ENCODE peak calls at places on chromosomes 11 and 22, in six cellular contexts. P, A, Z, W, K and S are unnamed samples.

GRCh38 chr11:100240051-100240450 is 447.0 kb upstream of the ARHGAP42 start:
- DNase-seq in P (no peak), W (no peak), Z (no peak), K (no peak), A (no peak), S (no peak)

GRCh38 chr11:109914038-109914437 is 179.2 kb upstream of the ZC3H12C start:
- DNase-seq in K (no peak), Z (no peak), A (no peak), P (no peak), W (no peak), S (no peak)

GRCh38 chr22:38028344-38029130 is 28.7 kb upstream of the PICK1 start:
- DNase-seq in P (no peak), K (no peak), A (no peak), W (no peak), Z (no peak), S (no peak)

GRCh38 chr22:49554296-49554625 is 273.4 kb downstream of the BRD1 start:
- DNase-seq in K (no peak), W (no peak), A (no peak), Z (no peak), P (no peak), S (no peak)

GRCh38 chr11:4511846-4512245 is 29.4 kb downstream of the OR52K1 start:
- DNase-seq in K (no peak), W (no peak), Z (no peak), A (no peak), P (no peak), S (peak)

GRCh38 chr22:32342977-32343376 is 14.7 kb upstream of the RFPL3 start:
- DNase-seq in W (no peak), P (no peak), Z (no peak), K (no peak), A (no peak), S (no peak)

GRCh38 chr22:46085831-46086576 is 64.3 kb upstream of the PPARA start:
- DNase-seq in P (no peak), A (peak), W (no peak), Z (no peak), K (peak), S (peak)

GRCh38 chr11:12272821-12273617 is 104.4 kb upstream of the PARVA start:
- DNase-seq in A (peak), P (no peak), W (peak), K (no peak), Z (no peak), S (no peak)

GRCh38 chr22:50506611-50507420 is 686 bp downstream of the LMF2 start:
- DNase-seq in K (no peak), P (peak), W (no peak), Z (no peak), A (no peak), S (no peak)

GRCh38 chr11:77823775-77824174 is 2.8 kb downstream of the AAMDC start:
- DNase-seq in W (no peak), Z (no peak), A (peak), P (no peak), K (peak), S (no peak)

GRCh38 chr22:23281406-23282088 is 101.2 kb downstream of the BCR start:
- DNase-seq in W (peak), P (peak), A (peak), K (peak), Z (peak), S (no peak)

GRCh38 chr11:34214961-34215805 is 109.8 kb downstream of the NAT10 start:
- DNase-seq in P (no peak), Z (no peak), K (no peak), W (peak), A (peak), S (no peak)

GRCh38 chr11:67400942-67401494 is 640 bp downstream of the PPP1CA start:
- DNase-seq in W (no peak), A (no peak), Z (peak), P (no peak), K (peak), S (no peak)

GRCh38 chr11:58913685-58914084 is 25.6 kb upstream of the GLYATL1 start:
- DNase-seq in A (no peak), W (no peak), P (no peak), Z (no peak), K (no peak), S (no peak)

GRCh38 chr22:44947029-44947428 is 62.8 kb downstream of the PHF21B start:
- DNase-seq in P (no peak), K (no peak), A (no peak), W (no peak), Z (no peak), S (no peak)

GRCh38 chr11:12086271-12087074 is 23.9 kb upstream of the MICAL2 start:
- DNase-seq in W (peak), K (peak), A (peak), Z (no peak), P (no peak), S (peak)

GRCh38 chr11:8841899-8842298 is 69.1 kb upstream of the AKIP1 start:
- DNase-seq in K (peak), Z (no peak), A (peak), P (no peak), W (no peak), S (no peak)

GRCh38 chr11:110971110-110971509 is 258.9 kb upstream of the ARHGAP20 start:
- DNase-seq in A (peak), Z (no peak), P (no peak), W (peak), K (peak), S (no peak)

GRCh38 chr11:31246451-31247165 is 122.9 kb downstream of the DCDC1 start:
- DNase-seq in Z (no peak), W (no peak), P (no peak), A (no peak), K (peak), S (no peak)

GRCh38 chr11:29012507-29012906 is 904.3 kb downstream of the METTL15 start:
- DNase-seq in W (no peak), K (no peak), Z (no peak), A (no peak), P (no peak), S (no peak)

GRCh38 chr22:40703174-40703573 is 23.9 kb downstream of the MCHR1 start:
- DNase-seq in A (no peak), Z (no peak), W (no peak), K (no peak), P (peak), S (no peak)

GRCh38 chr11:82864268-82864667 is 36.0 kb downstream of the PRCP start:
- DNase-seq in A (peak), P (peak), K (peak), Z (peak), W (peak), S (peak)

GRCh38 chr11:125938418-125938817 is 7.4 kb upstream of the VSIG10L2 start:
- DNase-seq in W (no peak), A (no peak), K (no peak), Z (no peak), P (peak), S (no peak)

GRCh38 chr22:26893034-26893710 is 235.8 kb downstream of the MIAT start:
- DNase-seq in K (no peak), A (no peak), Z (no peak), P (no peak), W (no peak), S (no peak)

GRCh38 chr11:95459268-95460040 is 228.5 kb upstream of the SESN3 start:
- DNase-seq in W (no peak), Z (no peak), A (no peak), P (no peak), K (peak), S (no peak)

GRCh38 chr11:2584812-2585565 is 114.8 kb downstream of the KCNQ1OT1 start:
- DNase-seq in Z (no peak), A (no peak), K (no peak), P (no peak), W (no peak), S (no peak)

GRCh38 chr11:70068345-70068744 is 9.8 kb upstream of the ANO1 start:
- DNase-seq in A (no peak), W (no peak), Z (no peak), P (no peak), K (no peak), S (no peak)

GRCh38 chr11:106012744-106013143 is 9.3 kb downstream of the MSANTD4 start:
- DNase-seq in P (no peak), Z (no peak), W (peak), K (peak), A (peak), S (no peak)

GRCh38 chr11:12376259-12376971 is 956 bp upstream of the PARVA start:
- DNase-seq in Z (no peak), W (peak), K (peak), P (no peak), A (peak), S (no peak)

GRCh38 chr11:38988908-38989307 is 2390.9 kb upstream of the RAG2 start:
- DNase-seq in W (no peak), P (no peak), K (no peak), Z (no peak), A (no peak), S (no peak)
- TF ChIP-seq CTCF in W (no peak), P (no peak), K (no peak), Z (no peak), A (no peak), S (no peak)

GRCh38 chr22:48051796-48052620 is 1289.6 kb downstream of the TBC1D22A start:
- DNase-seq in Z (no peak), A (no peak), W (no peak), K (no peak), P (no peak), S (no peak)

GRCh38 chr22:48050836-48051235 is 1288.4 kb downstream of the TBC1D22A start:
- DNase-seq in K (no peak), P (no peak), A (no peak), W (no peak), Z (no peak), S (no peak)

GRCh38 chr22:48053973-48054372 is 1291.5 kb downstream of the TBC1D22A start:
- DNase-seq in A (no peak), K (no peak), W (no peak), Z (no peak), P (no peak), S (no peak)

GRCh38 chr22:48054596-48054995 is 1292.1 kb downstream of the TBC1D22A start:
- DNase-seq in Z (no peak), W (no peak), P (no peak), A (no peak), K (no peak), S (no peak)

DNA sequence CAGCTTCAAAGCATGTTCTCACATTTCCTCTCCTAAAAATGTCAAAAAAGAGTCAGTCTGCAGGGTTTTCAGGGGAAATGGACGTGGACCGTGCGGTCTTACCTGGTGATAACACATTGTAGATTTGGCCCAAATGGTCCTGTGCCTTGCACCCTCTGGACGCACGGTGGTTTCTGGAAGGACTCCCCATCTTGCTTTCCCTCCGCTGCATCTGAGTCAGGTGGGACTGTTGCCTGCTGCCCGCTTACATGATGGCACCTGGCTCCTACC is 1290.1 kb downstream of the TBC1D22A start:
- DNase-seq in Z (no peak), A (no peak), W (no peak), K (no peak), P (no peak), S (no peak)
- TF ChIP-seq CTCF in Z (no peak), A (no peak), W (no peak), K (no peak), P (no peak), S (no peak)

GRCh38 chr11:32451808-32452207 is 16.5 kb upstream of the WT1 start:
- DNase-seq in K (peak), Z (no peak), A (peak), P (no peak), W (no peak), S (no peak)

GRCh38 chr11:32450372-32450771 is 15.0 kb upstream of the WT1 start:
- DNase-seq in W (no peak), P (no peak), K (no peak), Z (no peak), A (no peak), S (no peak)

GRCh38 chr11:32447252-32447651 is 11.9 kb upstream of the WT1 start:
- DNase-seq in Z (no peak), W (no peak), K (no peak), P (no peak), A (no peak), S (no peak)

GRCh38 chr11:32446227-32446626 is 10.9 kb upstream of the WT1 start:
- DNase-seq in Z (no peak), P (no peak), K (no peak), W (no peak), A (peak), S (no peak)

GRCh38 chr11:32448232-32448631 is 12.9 kb upstream of the WT1 start:
- DNase-seq in Z (no peak), A (peak), W (no peak), P (peak), K (peak), S (no peak)
- TF ChIP-seq CTCF in Z (no peak), A (peak), W (peak), P (peak), K (peak), S (no peak)

GRCh38 chr11:90113541-90113940 is 20.9 kb upstream of the NAALAD2 start:
- DNase-seq in K (peak), A (peak), Z (no peak), W (no peak), P (no peak), S (no peak)
- TF ChIP-seq CTCF in K (peak), A (peak), Z (peak), W (peak), P (no peak), S (peak)

GRCh38 chr11:118634435-118635236 is 27.2 kb downstream of the PHLDB1 start:
- DNase-seq in A (peak), Z (no peak), W (no peak), P (no peak), K (peak), S (no peak)
- TF ChIP-seq CTCF in A (no peak), Z (no peak), W (no peak), P (no peak), K (peak), S (no peak)

DNA sequence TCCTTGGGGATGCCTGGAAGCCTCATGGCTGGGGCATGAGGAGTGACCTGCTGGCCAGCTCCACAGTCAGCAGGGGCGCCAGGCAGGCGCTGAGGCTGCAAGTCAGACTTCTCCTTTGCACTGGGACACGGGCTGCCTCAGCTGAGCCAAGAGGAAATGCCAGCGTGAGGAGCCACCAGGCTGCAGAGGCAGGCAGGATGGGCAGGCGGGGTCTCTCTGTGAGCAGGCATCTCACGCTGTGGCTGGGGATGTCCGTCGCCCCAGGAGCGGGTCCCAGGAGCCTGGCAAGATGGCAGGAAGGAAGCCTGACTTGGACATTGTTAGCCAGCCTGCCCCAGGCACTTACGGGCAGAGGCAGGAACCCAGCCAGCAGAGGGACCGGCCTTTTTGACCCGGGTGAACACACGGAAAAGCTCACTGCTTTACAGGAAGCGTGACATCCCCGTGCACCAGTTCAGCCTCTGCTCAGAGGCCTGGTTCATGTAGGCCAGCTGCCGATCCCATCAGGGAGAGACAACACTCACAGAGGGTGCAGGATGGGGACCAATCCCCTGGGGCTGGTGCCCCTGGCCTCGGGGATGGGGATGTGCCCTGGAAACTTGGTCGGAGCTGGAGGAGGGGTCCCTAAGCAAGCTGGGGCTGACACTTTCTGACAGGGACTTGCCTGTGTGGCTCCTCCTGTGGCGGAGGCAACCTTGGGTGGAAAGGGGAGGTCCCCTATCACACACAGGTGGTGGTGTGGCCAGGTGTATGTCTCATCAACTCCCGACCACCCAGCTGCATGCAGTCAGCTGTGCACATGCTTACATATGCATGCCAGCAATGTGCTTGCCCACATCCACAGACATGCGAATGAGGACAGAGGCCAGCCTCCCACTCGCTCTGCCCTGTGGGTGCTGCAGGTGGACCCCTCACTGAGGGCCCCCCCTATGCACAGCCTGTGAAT is 10.0 kb downstream of the GNB1L start:
- DNase-seq in A (peak), W (peak), K (peak), P (no peak), Z (no peak), S (peak)
- TF ChIP-seq CTCF in A (no peak), W (peak), K (no peak), P (no peak), Z (no peak), S (peak)

GRCh38 chr11:122910775-122911174 is 28.2 kb downstream of the JHY start:
- DNase-seq in Z (no peak), P (peak), K (peak), A (peak), W (peak), S (no peak)
- TF ChIP-seq CTCF in Z (no peak), P (peak), K (peak), A (peak), W (peak), S (peak)

GRCh38 chr11:65113839-65114238 is 2.2 kb downstream of the TM7SF2 start:
- DNase-seq in W (no peak), Z (no peak), K (no peak), P (no peak), A (no peak), S (no peak)

GRCh38 chr11:65111537-65112225 is at the start of gene TM7SF2:
- DNase-seq in Z (peak), A (peak), P (peak), W (peak), K (peak), S (peak)

GRCh38 chr11:65112226-65112550 is 516 bp downstream of the TM7SF2 start:
- DNase-seq in P (no peak), A (no peak), W (no peak), K (no peak), Z (no peak), S (no peak)

GRCh38 chr11:65113361-65113756 is 1.7 kb downstream of the TM7SF2 start:
- DNase-seq in P (no peak), K (no peak), A (no peak), Z (no peak), W (no peak), S (no peak)

DNA sequence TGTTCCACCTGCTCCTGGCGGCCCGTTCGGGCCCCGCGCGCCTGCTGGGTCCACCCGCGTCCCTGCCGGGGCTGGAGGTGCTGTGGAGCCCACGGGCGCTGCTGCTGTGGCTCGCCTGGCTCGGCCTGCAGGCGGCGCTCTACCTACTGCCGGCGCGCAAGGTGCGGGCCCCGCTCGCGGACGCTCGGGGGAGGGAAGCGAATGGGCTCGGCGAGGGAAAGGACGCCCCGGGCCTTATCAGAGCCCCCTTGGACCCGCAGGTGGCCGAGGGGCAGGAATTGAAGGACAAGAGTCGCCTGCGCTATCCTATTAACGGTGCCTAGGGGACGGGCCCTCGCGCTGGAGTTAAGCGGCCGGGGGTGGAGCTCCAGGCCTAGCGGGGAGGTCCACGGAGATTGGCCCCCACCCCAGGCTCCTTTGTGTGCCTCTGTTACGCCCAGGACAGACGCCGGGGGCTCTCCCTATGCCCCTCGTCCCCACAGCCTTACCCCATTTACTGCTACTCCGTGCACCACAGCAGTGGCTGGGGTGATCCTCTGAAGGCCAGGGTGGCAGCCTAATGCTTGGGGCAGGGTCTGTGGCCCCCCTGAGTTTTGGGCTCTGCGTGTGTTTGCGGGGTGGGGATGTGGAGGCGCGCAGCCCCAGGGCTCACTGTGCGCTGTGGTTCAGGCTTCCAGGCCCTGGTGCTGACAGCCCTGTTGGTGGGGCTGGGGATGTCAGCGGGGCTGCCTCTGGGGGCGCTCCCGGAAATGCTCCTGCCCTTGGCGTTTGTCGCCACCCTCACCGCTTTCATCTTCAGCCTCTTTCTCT is 1.1 kb downstream of the TM7SF2 start:
- DNase-seq in K (no peak), W (no peak), P (peak), A (peak), Z (peak), S (no peak)
- TF ChIP-seq CTCF in K (peak), W (peak), P (peak), A (peak), Z (peak), S (peak)

DNA sequence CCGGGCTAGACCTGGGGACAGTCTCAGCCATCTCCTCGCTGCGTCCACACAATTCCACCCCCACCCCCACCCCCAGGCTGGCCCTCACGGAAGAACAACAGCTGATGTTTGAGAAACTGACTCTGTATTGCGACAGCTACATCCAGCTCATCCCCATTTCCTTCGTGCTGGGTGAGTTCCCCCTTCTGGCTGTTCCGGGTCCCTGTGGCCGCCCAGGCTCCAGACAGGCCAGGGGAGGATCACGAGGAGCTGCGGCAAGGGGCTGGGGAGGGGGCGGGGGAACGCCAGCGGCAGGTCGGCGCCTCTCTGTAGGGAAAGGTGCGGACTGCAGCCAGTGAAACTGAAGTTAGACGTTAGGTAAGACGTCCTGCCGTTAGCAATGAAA is 4.9 kb downstream of the BEST1 start:
- DNase-seq in P (no peak), Z (no peak), W (peak), K (peak), A (peak), S (peak)
- TF ChIP-seq CTCF in P (no peak), Z (no peak), W (peak), K (peak), A (peak), S (peak)

DNA sequence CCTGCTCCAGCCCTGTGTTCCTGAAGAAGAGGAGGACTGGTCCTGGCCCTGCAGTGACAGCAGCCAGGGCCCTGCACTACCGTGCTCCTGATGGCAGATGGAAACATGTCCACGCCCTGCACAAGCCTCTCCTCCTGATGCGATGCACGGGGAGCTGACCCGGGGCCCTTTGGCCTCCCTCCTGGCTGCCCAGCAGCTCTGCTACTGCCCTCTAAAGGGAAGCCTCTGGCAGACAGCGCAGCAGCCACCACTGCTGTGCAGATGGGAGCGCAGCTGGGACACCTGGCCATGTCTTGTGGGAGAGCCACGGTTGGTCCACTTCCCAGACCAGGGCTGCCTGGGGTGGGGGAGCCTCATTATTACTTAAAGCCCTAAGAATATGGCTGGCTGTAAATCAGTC is 38.2 kb downstream of the TBX1 start:
- DNase-seq in A (no peak), K (no peak), P (no peak), W (no peak), Z (no peak), S (no peak)
- TF ChIP-seq CTCF in A (no peak), K (no peak), P (no peak), W (no peak), Z (no peak), S (no peak)